ENCODE peak calls at places on chromosomes 2 and 18, in nine cellular contexts. One of them, this sample, is unnamed.
A peak's percentile ranks its signal among the peaks of the same experiment; 100 is the strongest.

GRCh38 chr18:57589162-57589561 is 2.7 kb upstream of the FECH start:
- DNase-seq in Daoy: no peak
- DNase-seq in astrocyte of the cerebellum: no peak
- DNase-seq in cardiac fibroblast: no peak
- DNase-seq in fibroblast of lung: no peak
- DNase-seq in stimulated activated CD4-positive, alpha-beta T cell treated with anti-CD3 and anti-CD28 coated beads, Interleukin-1b, Interleukin-23, amount 100 ng/mL, for 24 hours: no peak
- DNase-seq in NCI-H1436 treated with DMSO at 0.1 percent for 48 hours: no peak
- DNase-seq in heart right ventricle: no peak
- DNase-seq in neural crest cell: no peak
- DNase-seq in this sample: no peak

GRCh38 chr2:95071856-95072255 is 46.3 kb downstream of the MAL start:
- DNase-seq in Daoy: no peak
- DNase-seq in astrocyte of the cerebellum: no peak
- DNase-seq in cardiac fibroblast: no peak
- DNase-seq in fibroblast of lung: no peak
- DNase-seq in stimulated activated CD4-positive, alpha-beta T cell treated with anti-CD3 and anti-CD28 coated beads, Interleukin-1b, Interleukin-23, amount 100 ng/mL, for 24 hours: no peak
- DNase-seq in NCI-H1436 treated with DMSO at 0.1 percent for 48 hours: no peak
- DNase-seq in heart right ventricle: no peak
- DNase-seq in neural crest cell: no peak
- DNase-seq in this sample: no peak

GRCh38 chr18:47986724-47987455 is 56.4 kb upstream of the SMAD2 start:
- DNase-seq in Daoy: no peak
- DNase-seq in astrocyte of the cerebellum: no peak
- DNase-seq in cardiac fibroblast: no peak
- DNase-seq in fibroblast of lung: no peak
- DNase-seq in stimulated activated CD4-positive, alpha-beta T cell treated with anti-CD3 and anti-CD28 coated beads, Interleukin-1b, Interleukin-23, amount 100 ng/mL, for 24 hours: no peak
- DNase-seq in NCI-H1436 treated with DMSO at 0.1 percent for 48 hours: no peak
- DNase-seq in heart right ventricle: no peak
- DNase-seq in neural crest cell: no peak
- DNase-seq in this sample: no peak

GRCh38 chr2:72340665-72341064 is 193.0 kb upstream of the CYP26B1 start:
- DNase-seq in Daoy: no peak
- DNase-seq in astrocyte of the cerebellum: no peak
- DNase-seq in cardiac fibroblast: no peak
- DNase-seq in fibroblast of lung: no peak
- DNase-seq in stimulated activated CD4-positive, alpha-beta T cell treated with anti-CD3 and anti-CD28 coated beads, Interleukin-1b, Interleukin-23, amount 100 ng/mL, for 24 hours: no peak
- DNase-seq in NCI-H1436 treated with DMSO at 0.1 percent for 48 hours: no peak
- DNase-seq in heart right ventricle: no peak
- DNase-seq in neural crest cell: no peak
- DNase-seq in this sample: no peak

GRCh38 chr18:11565716-11566115 is 43.7 kb upstream of the SLC35G4 start:
- DNase-seq in Daoy: no peak
- DNase-seq in astrocyte of the cerebellum: no peak
- DNase-seq in cardiac fibroblast: no peak
- DNase-seq in fibroblast of lung: no peak
- DNase-seq in stimulated activated CD4-positive, alpha-beta T cell treated with anti-CD3 and anti-CD28 coated beads, Interleukin-1b, Interleukin-23, amount 100 ng/mL, for 24 hours: no peak
- DNase-seq in NCI-H1436 treated with DMSO at 0.1 percent for 48 hours: no peak
- DNase-seq in heart right ventricle: no peak
- DNase-seq in neural crest cell: no peak
- DNase-seq in this sample: no peak

GRCh38 chr18:67151366-67151765 is 365.2 kb downstream of the DSEL start:
- DNase-seq in Daoy: no peak
- DNase-seq in astrocyte of the cerebellum: no peak
- DNase-seq in cardiac fibroblast: no peak
- DNase-seq in fibroblast of lung: no peak
- DNase-seq in stimulated activated CD4-positive, alpha-beta T cell treated with anti-CD3 and anti-CD28 coated beads, Interleukin-1b, Interleukin-23, amount 100 ng/mL, for 24 hours: no peak
- DNase-seq in NCI-H1436 treated with DMSO at 0.1 percent for 48 hours: no peak
- DNase-seq in heart right ventricle: no peak
- DNase-seq in neural crest cell: peak; percentile 19
- DNase-seq in this sample: no peak

GRCh38 chr18:23627325-23627724 is 35.4 kb downstream of the ANKRD29 start:
- DNase-seq in Daoy: peak; percentile 83
- DNase-seq in astrocyte of the cerebellum: peak; percentile 62
- DNase-seq in cardiac fibroblast: peak; percentile 77
- DNase-seq in fibroblast of lung: peak; percentile 91
- DNase-seq in stimulated activated CD4-positive, alpha-beta T cell treated with anti-CD3 and anti-CD28 coated beads, Interleukin-1b, Interleukin-23, amount 100 ng/mL, for 24 hours: no peak
- DNase-seq in NCI-H1436 treated with DMSO at 0.1 percent for 48 hours: no peak
- DNase-seq in heart right ventricle: no peak
- DNase-seq in neural crest cell: no peak
- DNase-seq in this sample: no peak

GRCh38 chr2:184463866-184464248 is 134.5 kb upstream of the ZNF804A start:
- DNase-seq in Daoy: no peak
- DNase-seq in astrocyte of the cerebellum: no peak
- DNase-seq in cardiac fibroblast: no peak
- DNase-seq in fibroblast of lung: no peak
- DNase-seq in stimulated activated CD4-positive, alpha-beta T cell treated with anti-CD3 and anti-CD28 coated beads, Interleukin-1b, Interleukin-23, amount 100 ng/mL, for 24 hours: no peak
- DNase-seq in NCI-H1436 treated with DMSO at 0.1 percent for 48 hours: no peak
- DNase-seq in heart right ventricle: no peak
- DNase-seq in neural crest cell: no peak
- DNase-seq in this sample: no peak

GRCh38 chr2:222477962-222478608 is 53.7 kb downstream of the SGPP2 start:
- DNase-seq in Daoy: no peak
- DNase-seq in astrocyte of the cerebellum: no peak
- DNase-seq in cardiac fibroblast: no peak
- DNase-seq in fibroblast of lung: no peak
- DNase-seq in stimulated activated CD4-positive, alpha-beta T cell treated with anti-CD3 and anti-CD28 coated beads, Interleukin-1b, Interleukin-23, amount 100 ng/mL, for 24 hours: no peak
- DNase-seq in NCI-H1436 treated with DMSO at 0.1 percent for 48 hours: no peak
- DNase-seq in heart right ventricle: no peak
- DNase-seq in neural crest cell: no peak
- DNase-seq in this sample: no peak

GRCh38 chr2:64932327-64933216 is 56.6 kb upstream of the SLC1A4 start:
- DNase-seq in Daoy: no peak
- DNase-seq in astrocyte of the cerebellum: no peak
- DNase-seq in cardiac fibroblast: no peak
- DNase-seq in fibroblast of lung: no peak
- DNase-seq in stimulated activated CD4-positive, alpha-beta T cell treated with anti-CD3 and anti-CD28 coated beads, Interleukin-1b, Interleukin-23, amount 100 ng/mL, for 24 hours: no peak
- DNase-seq in NCI-H1436 treated with DMSO at 0.1 percent for 48 hours: no peak
- DNase-seq in heart right ventricle: no peak
- DNase-seq in neural crest cell: no peak
- DNase-seq in this sample: no peak

GRCh38 chr2:30135541-30135940 is 11.3 kb upstream of the YPEL5 start:
- DNase-seq in Daoy: no peak
- DNase-seq in astrocyte of the cerebellum: no peak
- DNase-seq in cardiac fibroblast: no peak
- DNase-seq in fibroblast of lung: no peak
- DNase-seq in stimulated activated CD4-positive, alpha-beta T cell treated with anti-CD3 and anti-CD28 coated beads, Interleukin-1b, Interleukin-23, amount 100 ng/mL, for 24 hours: no peak
- DNase-seq in NCI-H1436 treated with DMSO at 0.1 percent for 48 hours: no peak
- DNase-seq in heart right ventricle: no peak
- DNase-seq in neural crest cell: no peak
- DNase-seq in this sample: no peak

GRCh38 chr18:31835528-31836138 is 75.0 kb upstream of the SLC25A52 start:
- DNase-seq in Daoy: no peak
- DNase-seq in astrocyte of the cerebellum: peak; percentile 2
- DNase-seq in cardiac fibroblast: no peak
- DNase-seq in fibroblast of lung: no peak
- DNase-seq in stimulated activated CD4-positive, alpha-beta T cell treated with anti-CD3 and anti-CD28 coated beads, Interleukin-1b, Interleukin-23, amount 100 ng/mL, for 24 hours: no peak
- DNase-seq in NCI-H1436 treated with DMSO at 0.1 percent for 48 hours: no peak
- DNase-seq in heart right ventricle: no peak
- DNase-seq in neural crest cell: no peak
- DNase-seq in this sample: no peak

This sample was measured in tibial nerve.